ENCODE peak calls at places on chromosomes 6 and 20, in five cellular contexts. T is H7, X is PC-9, Q is thyroid gland, S is pancreas. U is an unnamed sample.

GRCh38 chr6:80547827-80548226 is 441.4 kb downstream of the BCKDHB start:
- DNase-seq in T (no peak), X (no peak), Q (no peak), S (no peak), U (peak)

GRCh38 chr20:36461600-36462439 is 79.5 kb upstream of the MYL9 start:
- DNase-seq in T (peak), X (no peak), Q (peak), S (peak), U (peak)

GRCh38 chr20:45968801-45969711 is 2.9 kb downstream of the ZNF335 start:
- DNase-seq in T (no peak), X (no peak), Q (no peak), S (no peak), U (no peak)

GRCh38 chr6:11770546-11771466 is 7.8 kb downstream of the ADTRP start:
- DNase-seq in T (peak), X (peak), Q (peak), S (peak), U (peak)

GRCh38 chr6:74222768-74223321 is 526.8 kb downstream of the CD109 start:
- DNase-seq in T (no peak), X (no peak), Q (no peak), S (no peak), U (no peak)

GRCh38 chr6:136754820-136755219 is 37.5 kb downstream of the MAP3K5 start:
- DNase-seq in T (no peak), X (no peak), Q (no peak), S (no peak), U (no peak)

GRCh38 chr6:170136541-170137175 is 154.2 kb downstream of the DLL1 start:
- DNase-seq in T (peak), X (no peak), Q (no peak), S (peak), U (no peak)

GRCh38 chr6:166488081-166488685 is 98.3 kb downstream of the RAMACL start:
- DNase-seq in T (no peak), X (no peak), Q (peak), S (no peak), U (peak)

GRCh38 chr20:38894091-38894847 is 31.9 kb upstream of the FAM83D start:
- DNase-seq in T (peak), X (no peak), Q (no peak), S (peak), U (no peak)

GRCh38 chr20:14445902-14446301 is 108.5 kb upstream of the FLRT3 start:
- DNase-seq in T (no peak), X (no peak), Q (no peak), S (no peak), U (no peak)

GRCh38 chr6:122712093-122712863 is 67.2 kb upstream of the FABP7 start:
- DNase-seq in T (no peak), X (no peak), Q (no peak), S (no peak), U (no peak)

GRCh38 chr20:19528286-19529030 is 229.6 kb upstream of the RIN2 start:
- DNase-seq in T (no peak), X (no peak), Q (no peak), S (no peak), U (no peak)

GRCh38 chr6:10852281-10852965 is 14.1 kb upstream of the MAK start:
- DNase-seq in T (no peak), X (no peak), Q (peak), S (no peak), U (no peak)

GRCh38 chr6:118679293-118679692 is 27.9 kb upstream of the CEP85L start:
- DNase-seq in T (no peak), X (no peak), Q (no peak), S (no peak), U (peak)

GRCh38 chr6:80872194-80872950 is 765.9 kb downstream of the BCKDHB start:
- DNase-seq in T (no peak), X (no peak), Q (peak), S (no peak), U (peak)

GRCh38 chr6:55679503-55679902 is 100.5 kb upstream of the HMGCLL1 start:
- DNase-seq in T (no peak), X (no peak), Q (no peak), S (no peak), U (no peak)

GRCh38 chr20:23049933-23050838 is 714 bp upstream of the THBD start:
- DNase-seq in T (peak), X (peak), Q (peak), S (no peak), U (no peak)
- H3K4me3 ChIP-seq in T (peak), X (peak), Q (peak), S (peak), U (peak)

DNA sequence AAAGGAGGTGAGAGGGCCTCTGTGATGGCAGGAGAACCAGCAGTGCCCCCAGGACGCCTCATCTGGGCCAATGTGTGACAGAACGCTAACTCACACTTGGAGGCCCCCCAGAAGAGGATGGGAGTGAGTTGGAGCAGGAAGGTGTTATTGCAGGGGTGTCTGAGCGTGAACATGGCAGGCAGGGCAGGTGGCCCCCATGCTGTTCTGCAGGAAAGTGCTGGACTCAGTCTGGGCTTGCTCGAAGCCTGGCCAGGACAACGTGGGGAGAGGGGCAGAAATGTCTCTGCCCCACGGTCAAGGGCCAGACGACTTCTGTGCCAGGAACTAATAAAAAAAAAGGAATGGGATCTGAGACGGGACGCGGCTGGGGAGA is 931 bp upstream of the EBF4 start:
- DNase-seq in T (peak), X (no peak), Q (no peak), S (no peak), U (no peak)
- H3K4me3 ChIP-seq in T (no peak), X (no peak), Q (peak), S (peak), U (no peak)

GRCh38 chr6:41409489-41409888 is 74.1 kb downstream of the NCR2 start:
- DNase-seq in T (no peak), X (no peak), Q (no peak), S (no peak), U (no peak)

GRCh38 chr6:41408576-41408975 is 73.2 kb downstream of the NCR2 start:
- DNase-seq in T (peak), X (no peak), Q (no peak), S (no peak), U (no peak)

GRCh38 chr6:41408982-41409381 is 73.6 kb downstream of the NCR2 start:
- DNase-seq in T (peak), X (no peak), Q (no peak), S (no peak), U (no peak)

GRCh38 chr6:41405941-41406340 is 70.5 kb downstream of the NCR2 start:
- DNase-seq in T (peak), X (no peak), Q (no peak), S (no peak), U (no peak)

GRCh38 chr6:41406821-41407787 is 71.7 kb downstream of the NCR2 start:
- DNase-seq in T (peak), X (no peak), Q (peak), S (no peak), U (no peak)
- H3K4me3 ChIP-seq in T (peak), X (no peak), Q (no peak), S (no peak), U (no peak)

GRCh38 chr6:160455484-160456213 is 107.5 kb downstream of the SLC22A3 start:
- DNase-seq in T (peak), X (peak), Q (peak), S (peak), U (peak)
- H3K4me3 ChIP-seq in T (no peak), X (no peak), Q (no peak), S (no peak), U (no peak)

GRCh38 chr6:159042003-159042823 is 2.6 kb downstream of the TAGAP start:
- DNase-seq in T (peak), X (peak), Q (peak), S (peak), U (peak)

GRCh38 chr6:159037746-159038290 is 7.0 kb downstream of the TAGAP start:
- DNase-seq in T (peak), X (no peak), Q (no peak), S (no peak), U (no peak)

GRCh38 chr6:159038914-159039884 is 5.6 kb downstream of the TAGAP start:
- DNase-seq in T (no peak), X (no peak), Q (no peak), S (no peak), U (peak)

GRCh38 chr6:159041181-159041580 is 3.6 kb downstream of the TAGAP start:
- DNase-seq in T (no peak), X (no peak), Q (no peak), S (no peak), U (no peak)

GRCh38 chr6:159039885-159040258 is 4.9 kb downstream of the TAGAP start:
- DNase-seq in T (no peak), X (no peak), Q (no peak), S (no peak), U (no peak)
- H3K4me3 ChIP-seq in T (no peak), X (no peak), Q (no peak), S (no peak), U (no peak)

GRCh38 chr6:43074847-43075741 is 1.0 kb upstream of the PTK7 start:
- DNase-seq in T (no peak), X (no peak), Q (no peak), S (no peak), U (peak)
- H3K4me3 ChIP-seq in T (peak), X (no peak), Q (no peak), S (no peak), U (peak)

DNA sequence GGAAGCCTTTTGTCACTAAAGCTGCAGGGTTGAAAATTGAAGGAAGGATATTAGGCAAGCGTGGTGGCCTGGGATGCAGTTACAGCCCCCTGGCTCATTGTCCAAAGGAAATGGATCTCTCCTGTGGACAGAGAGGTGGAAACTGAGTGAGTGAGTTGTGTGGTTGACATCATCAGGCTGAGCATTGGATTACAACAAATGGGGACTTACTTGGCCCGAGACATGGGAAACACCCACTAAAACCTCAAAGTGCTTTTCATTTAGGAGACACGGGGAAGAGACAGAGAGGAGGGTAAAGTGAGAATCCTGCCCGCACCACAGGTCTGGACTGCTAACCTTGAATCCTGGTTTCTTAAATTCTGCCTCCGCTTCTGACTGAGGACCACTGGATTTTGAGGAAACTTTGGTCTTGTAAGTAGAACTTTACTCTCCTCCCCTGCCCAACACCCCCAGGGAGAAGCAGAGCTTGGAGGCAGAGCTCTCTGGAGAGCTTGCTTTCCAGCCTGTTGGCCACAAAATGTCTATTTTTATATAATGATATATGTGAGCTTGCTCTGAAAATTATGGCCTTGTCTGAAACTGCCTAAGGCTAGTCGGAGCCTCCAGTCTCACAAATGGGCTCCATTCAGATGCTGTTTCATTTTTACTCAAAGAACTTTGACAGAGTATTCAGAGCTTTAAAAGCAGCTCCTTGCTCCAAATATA is at the start of gene PKIG:
- DNase-seq in T (no peak), X (no peak), Q (no peak), S (no peak), U (peak)
- H3K4me3 ChIP-seq in T (no peak), X (no peak), Q (peak), S (no peak), U (peak)